ENCODE peak calls at places on chromosomes 6 and 20, in seven cellular contexts. O is cardiac muscle cell; N is hepatocyte; C is fibroblast of pulmonary artery; L is astrocyte of the spinal cord; B is ascending aorta; V is CD8-positive, alpha-beta T cell. D is an unnamed sample.

GRCh38 chr6:116217069-116217468 is 36.8 kb downstream of the TSPYL4 start:
- DNase-seq in O (peak), N (peak), C (peak), L (peak), B (no peak), V (no peak), D (no peak)

GRCh38 chr20:63964412-63964811 is 5.3 kb downstream of the ZNF512B start:
- DNase-seq in O (no peak), N (no peak), C (no peak), L (no peak), B (no peak), V (no peak), D (no peak)

GRCh38 chr6:170132561-170132991 is 158.3 kb downstream of the DLL1 start:
- DNase-seq in O (no peak), N (no peak), C (no peak), L (no peak), B (no peak), V (no peak), D (no peak)

GRCh38 chr6:135853986-135854385 is 2.5 kb downstream of the PDE7B start:
- DNase-seq in O (peak), N (no peak), C (peak), L (no peak), B (no peak), V (no peak), D (no peak)

GRCh38 chr20:4513720-4514119 is 208.0 kb upstream of the PRND start:
- DNase-seq in O (peak), N (no peak), C (peak), L (peak), B (no peak), V (no peak), D (no peak)

GRCh38 chr6:114290864-114291263 is 52.0 kb downstream of the HS3ST5 start:
- DNase-seq in O (no peak), N (no peak), C (no peak), L (no peak), B (no peak), V (no peak), D (no peak)

GRCh38 chr6:42365021-42365420 is 86.7 kb downstream of the TRERF1 start:
- DNase-seq in O (no peak), N (no peak), C (no peak), L (no peak), B (no peak), V (no peak), D (no peak)

GRCh38 chr20:22070546-22070945 is 365.1 kb downstream of the PAX1 start:
- DNase-seq in O (no peak), N (peak), C (no peak), L (no peak), B (no peak), V (no peak), D (no peak)

GRCh38 chr6:90087103-90087833 is 193.0 kb downstream of the GJA10 start:
- DNase-seq in O (peak), N (peak), C (peak), L (no peak), B (no peak), V (no peak), D (no peak)

GRCh38 chr6:86030875-86031274 is 388.2 kb upstream of the SYNCRIP start:
- DNase-seq in O (no peak), N (no peak), C (no peak), L (no peak), B (no peak), V (no peak), D (no peak)

GRCh38 chr6:116922853-116923548 is 46.0 kb downstream of the RFX6 start:
- DNase-seq in O (no peak), N (no peak), C (no peak), L (no peak), B (no peak), V (no peak), D (no peak)

GRCh38 chr20:33299111-33299603 is 16.1 kb downstream of the BPIFB1 start:
- DNase-seq in O (peak), N (peak), C (peak), L (peak), B (no peak), V (peak), D (peak)

GRCh38 chr6:100160913-100161312 is 166.9 kb upstream of the MCHR2 start:
- DNase-seq in O (no peak), N (no peak), C (no peak), L (no peak), B (no peak), V (no peak), D (no peak)

GRCh38 chr20:49792006-49792405 is 20.6 kb upstream of the SLC9A8 start:
- DNase-seq in O (no peak), N (no peak), C (no peak), L (no peak), B (no peak), V (no peak), D (no peak)

GRCh38 chr6:24933868-24934401 is 1.8 kb downstream of the RIPOR2 start:
- DNase-seq in O (peak), N (peak), C (peak), L (no peak), B (no peak), V (peak), D (no peak)

GRCh38 chr6:31083742-31084354 is 28.5 kb downstream of the C6orf15 start:
- DNase-seq in O (peak), N (peak), C (peak), L (peak), B (no peak), V (peak), D (peak)

GRCh38 chr20:24773168-24773567 is 175.9 kb upstream of the CST7 start:
- DNase-seq in O (no peak), N (no peak), C (no peak), L (peak), B (no peak), V (no peak), D (no peak)

GRCh38 chr20:47735412-47736400 is 49.6 kb downstream of the SULF2 start:
- DNase-seq in O (peak), N (no peak), C (peak), L (no peak), B (no peak), V (no peak), D (no peak)

GRCh38 chr20:4573564-4574355 is 147.9 kb upstream of the PRND start:
- DNase-seq in O (peak), N (no peak), C (peak), L (peak), B (no peak), V (no peak), D (no peak)

DNA sequence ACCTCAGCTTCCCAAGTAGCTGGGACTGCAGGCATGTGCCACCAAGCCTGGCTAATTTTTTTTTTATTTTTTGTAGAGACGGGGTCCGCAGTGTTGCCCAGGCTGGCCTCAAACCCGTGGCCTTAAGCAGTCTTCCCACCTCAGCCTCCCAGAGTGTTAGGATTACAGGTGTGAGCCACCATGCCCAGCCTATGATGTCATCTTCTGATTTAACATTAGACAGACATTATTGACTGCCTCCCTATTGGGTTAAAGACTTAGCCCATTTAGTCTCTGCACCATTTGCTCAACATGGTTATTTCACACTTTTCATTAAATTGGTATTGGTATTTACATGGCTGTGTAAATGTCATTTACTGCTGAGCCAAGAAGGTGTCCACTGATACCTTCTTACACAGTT is 46.1 kb downstream of the DEK start:
- DNase-seq in O (no peak), N (no peak), C (no peak), L (no peak), B (no peak), V (no peak), D (no peak)
- TF ChIP-seq CTCF in O (no peak), N (no peak), C (no peak), L (no peak), B (no peak), V (no peak), D (no peak)

GRCh38 chr20:34310481-34311117 is 7.4 kb upstream of the AHCY start:
- DNase-seq in O (no peak), N (peak), C (no peak), L (no peak), B (no peak), V (no peak), D (no peak)
- TF ChIP-seq CTCF in O (no peak), N (no peak), C (no peak), L (no peak), B (no peak), V (no peak), D (no peak)

GRCh38 chr6:128515550-128516513 is 4.6 kb downstream of the PTPRK start:
- DNase-seq in O (peak), N (no peak), C (peak), L (peak), B (no peak), V (no peak), D (no peak)

GRCh38 chr6:128518531-128519131 is 1.8 kb downstream of the PTPRK start:
- DNase-seq in O (no peak), N (no peak), C (no peak), L (no peak), B (no peak), V (no peak), D (no peak)

GRCh38 chr6:128513878-128514277 is 6.5 kb downstream of the PTPRK start:
- DNase-seq in O (no peak), N (no peak), C (no peak), L (no peak), B (no peak), V (no peak), D (no peak)

GRCh38 chr6:128517124-128517523 is 3.3 kb downstream of the PTPRK start:
- DNase-seq in O (no peak), N (no peak), C (no peak), L (no peak), B (no peak), V (no peak), D (no peak)

DNA sequence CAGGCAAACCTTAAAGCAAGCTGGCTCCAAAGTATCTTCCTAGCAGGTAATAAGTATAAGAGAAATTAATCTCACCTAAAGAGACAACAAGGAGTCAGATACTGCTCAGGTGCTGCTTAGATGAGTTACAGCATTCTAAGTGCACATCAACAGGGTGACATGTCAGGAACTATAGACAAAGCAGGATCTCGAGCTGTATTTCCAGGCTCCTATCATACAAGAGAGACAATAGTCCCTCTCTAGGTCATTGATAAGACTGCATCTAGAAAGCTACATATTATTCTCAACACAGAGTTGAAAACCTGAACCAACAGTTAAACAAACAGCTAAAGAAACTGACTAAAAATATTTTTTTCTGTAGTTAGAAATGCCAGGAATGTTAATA is 3.9 kb downstream of the PTPRK start:
- DNase-seq in O (no peak), N (peak), C (peak), L (peak), B (no peak), V (no peak), D (no peak)
- TF ChIP-seq CTCF in O (peak), N (peak), C (peak), L (peak), B (no peak), V (peak), D (peak)

GRCh38 chr6:87741001-87741650 is 39.1 kb upstream of the AKIRIN2 start:
- DNase-seq in O (no peak), N (no peak), C (no peak), L (no peak), B (no peak), V (no peak), D (no peak)
- TF ChIP-seq CTCF in O (no peak), N (no peak), C (no peak), L (no peak), B (no peak), V (no peak), D (no peak)

GRCh38 chr6:50381106-50381415 is 331.3 kb upstream of the DEFB112 start:
- DNase-seq in O (no peak), N (no peak), C (no peak), L (no peak), B (no peak), V (no peak), D (no peak)
- TF ChIP-seq CTCF in O (no peak), N (no peak), C (no peak), L (no peak), B (no peak), V (no peak), D (peak)

GRCh38 chr6:78511019-78511418 is 356.3 kb upstream of the IRAK1BP1 start:
- DNase-seq in O (no peak), N (no peak), C (no peak), L (no peak), B (no peak), V (no peak), D (no peak)

GRCh38 chr6:78517399-78517798 is 350.0 kb upstream of the IRAK1BP1 start:
- DNase-seq in O (no peak), N (no peak), C (no peak), L (no peak), B (no peak), V (no peak), D (no peak)

DNA sequence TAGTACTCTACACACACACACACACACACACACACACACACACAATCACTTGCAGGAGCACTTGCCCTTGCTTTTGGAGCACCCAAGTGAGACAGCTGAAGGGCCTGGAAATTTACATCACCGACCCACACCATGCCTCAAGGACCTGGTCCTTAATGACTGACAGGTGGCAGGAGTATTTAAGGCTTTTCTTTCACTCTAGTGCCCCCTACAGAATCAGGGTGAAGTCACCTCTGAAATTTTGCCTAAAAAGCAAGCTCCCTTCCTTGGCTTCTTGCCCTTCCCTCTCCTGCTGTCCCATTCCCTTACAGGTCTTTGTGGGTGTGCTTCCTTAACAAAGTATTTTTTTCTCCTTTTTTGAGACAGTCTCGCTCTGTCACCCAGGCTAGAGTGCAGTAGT is 353.5 kb upstream of the IRAK1BP1 start:
- DNase-seq in O (no peak), N (no peak), C (no peak), L (no peak), B (no peak), V (no peak), D (no peak)
- TF ChIP-seq CTCF in O (no peak), N (no peak), C (no peak), L (no peak), B (no peak), V (no peak), D (no peak)

D was measured in progenitor cell of endocrine pancreas.